ENCODE peak calls at places on chromosomes 3 and 15, in ten cellular contexts. One of them, this sample, is unnamed.
A peak's percentile ranks its signal among the peaks of the same experiment; 100 is the strongest.

GRCh38 chr3:195905970-195906864 is 2.1 kb downstream of the TNK2 start:
- DNase-seq in esophagus muscularis mucosa: no peak
- DNase-seq in right lobe of liver: no peak
- DNase-seq in neuronal stem cell: no peak
- DNase-seq in aorta: peak; percentile 9
- DNase-seq in A673: no peak
- DNase-seq in fibroblast of lung: peak; percentile 78
- DNase-seq in heart right ventricle: no peak
- DNase-seq in sigmoid colon: peak; percentile 44
- DNase-seq in psoas muscle: peak; percentile 22
- DNase-seq in this sample: no peak

GRCh38 chr3:37532168-37532567 is 329.5 kb upstream of the CTDSPL start:
- DNase-seq in esophagus muscularis mucosa: no peak
- DNase-seq in right lobe of liver: no peak
- DNase-seq in neuronal stem cell: no peak
- DNase-seq in aorta: no peak
- DNase-seq in A673: no peak
- DNase-seq in fibroblast of lung: no peak
- DNase-seq in heart right ventricle: no peak
- DNase-seq in sigmoid colon: no peak
- DNase-seq in psoas muscle: no peak
- DNase-seq in this sample: no peak

GRCh38 chr15:35206060-35206675 is 121.1 kb upstream of the NANOGP8 start:
- DNase-seq in esophagus muscularis mucosa: no peak
- DNase-seq in right lobe of liver: no peak
- DNase-seq in neuronal stem cell: no peak
- DNase-seq in aorta: no peak
- DNase-seq in A673: peak; percentile 43
- DNase-seq in fibroblast of lung: peak; percentile 41
- DNase-seq in heart right ventricle: no peak
- DNase-seq in sigmoid colon: no peak
- DNase-seq in psoas muscle: no peak
- DNase-seq in this sample: no peak

GRCh38 chr3:194450341-194450740 is 36.5 kb downstream of the ATP13A3 start:
- DNase-seq in esophagus muscularis mucosa: no peak
- DNase-seq in right lobe of liver: no peak
- DNase-seq in neuronal stem cell: no peak
- DNase-seq in aorta: no peak
- DNase-seq in A673: no peak
- DNase-seq in fibroblast of lung: no peak
- DNase-seq in heart right ventricle: no peak
- DNase-seq in sigmoid colon: no peak
- DNase-seq in psoas muscle: no peak
- DNase-seq in this sample: no peak

GRCh38 chr3:49157289-49157688 is 8.8 kb downstream of the CCDC71 start:
- DNase-seq in esophagus muscularis mucosa: no peak
- DNase-seq in right lobe of liver: no peak
- DNase-seq in neuronal stem cell: no peak
- DNase-seq in aorta: no peak
- DNase-seq in A673: no peak
- DNase-seq in fibroblast of lung: no peak
- DNase-seq in heart right ventricle: no peak
- DNase-seq in sigmoid colon: no peak
- DNase-seq in psoas muscle: no peak
- DNase-seq in this sample: no peak

GRCh38 chr15:100710213-100710612 is 107.8 kb downstream of the ASB7 start:
- DNase-seq in esophagus muscularis mucosa: no peak
- DNase-seq in right lobe of liver: no peak
- DNase-seq in neuronal stem cell: no peak
- DNase-seq in aorta: no peak
- DNase-seq in A673: no peak
- DNase-seq in fibroblast of lung: no peak
- DNase-seq in heart right ventricle: no peak
- DNase-seq in sigmoid colon: no peak
- DNase-seq in psoas muscle: no peak
- DNase-seq in this sample: no peak

GRCh38 chr15:97026781-97027180 is 696.3 kb downstream of the NR2F2 start:
- DNase-seq in esophagus muscularis mucosa: no peak
- DNase-seq in right lobe of liver: no peak
- DNase-seq in neuronal stem cell: no peak
- DNase-seq in aorta: no peak
- DNase-seq in A673: no peak
- DNase-seq in fibroblast of lung: no peak
- DNase-seq in heart right ventricle: no peak
- DNase-seq in sigmoid colon: no peak
- DNase-seq in psoas muscle: no peak
- DNase-seq in this sample: no peak

GRCh38 chr15:51678081-51678480 is 3.2 kb upstream of the SCG3 start:
- DNase-seq in esophagus muscularis mucosa: no peak
- DNase-seq in right lobe of liver: no peak
- DNase-seq in neuronal stem cell: no peak
- DNase-seq in aorta: no peak
- DNase-seq in A673: no peak
- DNase-seq in fibroblast of lung: no peak
- DNase-seq in heart right ventricle: no peak
- DNase-seq in sigmoid colon: no peak
- DNase-seq in psoas muscle: no peak
- DNase-seq in this sample: no peak

GRCh38 chr3:181851063-181851462 is 139.3 kb downstream of the SOX2 start:
- DNase-seq in esophagus muscularis mucosa: no peak
- DNase-seq in right lobe of liver: no peak
- DNase-seq in neuronal stem cell: no peak
- DNase-seq in aorta: no peak
- DNase-seq in A673: no peak
- DNase-seq in fibroblast of lung: no peak
- DNase-seq in heart right ventricle: no peak
- DNase-seq in sigmoid colon: no peak
- DNase-seq in psoas muscle: no peak
- DNase-seq in this sample: no peak

GRCh38 chr15:77483426-77483825 is 62.7 kb downstream of the HMG20A start:
- DNase-seq in esophagus muscularis mucosa: no peak
- DNase-seq in right lobe of liver: no peak
- DNase-seq in neuronal stem cell: no peak
- DNase-seq in aorta: no peak
- DNase-seq in A673: no peak
- DNase-seq in fibroblast of lung: no peak
- DNase-seq in heart right ventricle: no peak
- DNase-seq in sigmoid colon: no peak
- DNase-seq in psoas muscle: no peak
- DNase-seq in this sample: no peak

GRCh38 chr15:77484994-77485393 is 64.3 kb downstream of the HMG20A start:
- DNase-seq in esophagus muscularis mucosa: no peak
- DNase-seq in right lobe of liver: no peak
- DNase-seq in neuronal stem cell: no peak
- DNase-seq in aorta: no peak
- DNase-seq in A673: no peak
- DNase-seq in fibroblast of lung: no peak
- DNase-seq in heart right ventricle: no peak
- DNase-seq in sigmoid colon: no peak
- DNase-seq in psoas muscle: no peak
- DNase-seq in this sample: no peak

GRCh38 chr15:77481670-77482069 is 61.0 kb downstream of the HMG20A start:
- DNase-seq in esophagus muscularis mucosa: no peak
- DNase-seq in right lobe of liver: no peak
- DNase-seq in neuronal stem cell: no peak
- DNase-seq in aorta: no peak
- DNase-seq in A673: peak; percentile 69
- DNase-seq in fibroblast of lung: peak; percentile 63
- DNase-seq in heart right ventricle: no peak
- DNase-seq in sigmoid colon: no peak
- DNase-seq in psoas muscle: no peak
- DNase-seq in this sample: no peak

GRCh38 chr15:77480859-77481258 is 60.2 kb downstream of the HMG20A start:
- DNase-seq in esophagus muscularis mucosa: no peak
- DNase-seq in right lobe of liver: no peak
- DNase-seq in neuronal stem cell: no peak
- DNase-seq in aorta: no peak
- DNase-seq in A673: no peak
- DNase-seq in fibroblast of lung: no peak
- DNase-seq in heart right ventricle: no peak
- DNase-seq in sigmoid colon: no peak
- DNase-seq in psoas muscle: no peak
- DNase-seq in this sample: no peak

GRCh38 chr15:77482570-77482969 is 61.9 kb downstream of the HMG20A start:
- DNase-seq in esophagus muscularis mucosa: no peak
- DNase-seq in right lobe of liver: no peak
- DNase-seq in neuronal stem cell: no peak
- DNase-seq in aorta: no peak
- DNase-seq in A673: peak; percentile 39
- DNase-seq in fibroblast of lung: peak; percentile 78
- DNase-seq in heart right ventricle: no peak
- DNase-seq in sigmoid colon: no peak
- DNase-seq in psoas muscle: no peak
- DNase-seq in this sample: no peak
- H3K4me1 ChIP-seq in esophagus muscularis mucosa: peaks cover 61% of the 10 kb centered on the region
- H3K4me1 ChIP-seq in right lobe of liver: no peaks in the 10 kb centered on the region
- H3K4me1 ChIP-seq in neuronal stem cell: no peaks in the 10 kb centered on the region
- H3K4me1 ChIP-seq in aorta: no peaks in the 10 kb centered on the region
- H3K4me1 ChIP-seq in A673: peaks cover 36% of the 10 kb centered on the region
- H3K4me1 ChIP-seq in fibroblast of lung: peaks cover 24% of the 10 kb centered on the region
- H3K4me1 ChIP-seq in heart right ventricle: peaks cover 63% of the 10 kb centered on the region
- H3K4me1 ChIP-seq in sigmoid colon: peaks cover 44% of the 10 kb centered on the region
- H3K4me1 ChIP-seq in psoas muscle: peaks cover 55% of the 10 kb centered on the region
- H3K4me1 ChIP-seq in this sample: peaks cover 77% of the 10 kb centered on the region

DNA sequence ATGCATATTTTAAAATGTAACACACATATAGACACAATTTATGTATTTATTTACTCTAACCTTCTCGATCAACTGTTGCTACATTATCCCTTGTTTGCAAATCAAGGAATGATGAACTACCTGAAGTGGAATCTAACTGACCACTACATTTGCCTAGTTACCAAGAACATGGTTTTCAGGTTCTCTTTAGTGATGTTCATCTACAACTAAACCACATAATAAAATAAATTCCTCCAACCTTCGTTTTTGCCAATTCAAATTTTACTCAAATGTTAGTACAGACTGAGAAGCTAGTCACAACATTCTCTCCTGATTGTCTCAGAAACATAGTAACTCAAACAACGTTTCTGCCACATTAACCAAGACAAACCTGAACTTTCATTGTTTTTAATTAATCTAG is 521.9 kb downstream of the FOXP1 start:
- DNase-seq in esophagus muscularis mucosa: no peak
- DNase-seq in right lobe of liver: no peak
- DNase-seq in neuronal stem cell: no peak
- DNase-seq in aorta: no peak
- DNase-seq in A673: no peak
- DNase-seq in fibroblast of lung: no peak
- DNase-seq in heart right ventricle: no peak
- DNase-seq in sigmoid colon: no peak
- DNase-seq in psoas muscle: no peak
- DNase-seq in this sample: no peak
- H3K4me1 ChIP-seq in esophagus muscularis mucosa: peaks cover 61% of the 10 kb centered on the region
- H3K4me1 ChIP-seq in right lobe of liver: peaks cover under 1% of the 10 kb centered on the region
- H3K4me1 ChIP-seq in neuronal stem cell: peaks cover 10% of the 10 kb centered on the region
- H3K4me1 ChIP-seq in aorta: peaks cover 6% of the 10 kb centered on the region
- H3K4me1 ChIP-seq in A673: peaks cover 60% of the 10 kb centered on the region
- H3K4me1 ChIP-seq in fibroblast of lung: peaks cover 12% of the 10 kb centered on the region
- H3K4me1 ChIP-seq in heart right ventricle: peaks cover 52% of the 10 kb centered on the region
- H3K4me1 ChIP-seq in sigmoid colon: peaks cover 65% of the 10 kb centered on the region
- H3K4me1 ChIP-seq in psoas muscle: peaks cover 60% of the 10 kb centered on the region
- H3K4me1 ChIP-seq in this sample: peaks cover 92% of the 10 kb centered on the region

GRCh38 chr3:152348436-152349177 is 79.9 kb downstream of the MBNL1 start:
- DNase-seq in esophagus muscularis mucosa: no peak
- DNase-seq in right lobe of liver: no peak
- DNase-seq in neuronal stem cell: no peak
- DNase-seq in aorta: no peak
- DNase-seq in A673: no peak
- DNase-seq in fibroblast of lung: no peak
- DNase-seq in heart right ventricle: no peak
- DNase-seq in sigmoid colon: no peak
- DNase-seq in psoas muscle: no peak
- DNase-seq in this sample: no peak
- H3K4me1 ChIP-seq in esophagus muscularis mucosa: peaks cover 64% of the 10 kb centered on the region
- H3K4me1 ChIP-seq in right lobe of liver: peaks cover 12% of the 10 kb centered on the region
- H3K4me1 ChIP-seq in neuronal stem cell: no peaks in the 10 kb centered on the region
- H3K4me1 ChIP-seq in aorta: peaks cover 17% of the 10 kb centered on the region
- H3K4me1 ChIP-seq in A673: peaks cover 44% of the 10 kb centered on the region
- H3K4me1 ChIP-seq in fibroblast of lung: peaks cover 15% of the 10 kb centered on the region
- H3K4me1 ChIP-seq in heart right ventricle: peaks cover 58% of the 10 kb centered on the region
- H3K4me1 ChIP-seq in sigmoid colon: peaks cover 76% of the 10 kb centered on the region
- H3K4me1 ChIP-seq in psoas muscle: peaks cover 92% of the 10 kb centered on the region
- H3K4me1 ChIP-seq in this sample: peaks cover 86% of the 10 kb centered on the region

GRCh38 chr15:90594297-90594696 is 64.6 kb downstream of the CRTC3 start:
- DNase-seq in esophagus muscularis mucosa: peak; percentile 95
- DNase-seq in right lobe of liver: peak; percentile 90
- DNase-seq in neuronal stem cell: no peak
- DNase-seq in aorta: peak; percentile 96
- DNase-seq in A673: peak; percentile 65
- DNase-seq in fibroblast of lung: peak; percentile 50
- DNase-seq in heart right ventricle: peak; percentile 48
- DNase-seq in sigmoid colon: peak; percentile 89
- DNase-seq in psoas muscle: peak; percentile 79
- DNase-seq in this sample: peak; percentile 68

GRCh38 chr15:90592144-90592887 is 62.6 kb downstream of the CRTC3 start:
- DNase-seq in esophagus muscularis mucosa: no peak
- DNase-seq in right lobe of liver: no peak
- DNase-seq in neuronal stem cell: no peak
- DNase-seq in aorta: no peak
- DNase-seq in A673: peak; percentile 48
- DNase-seq in fibroblast of lung: peak; percentile 90
- DNase-seq in heart right ventricle: no peak
- DNase-seq in sigmoid colon: no peak
- DNase-seq in psoas muscle: no peak
- DNase-seq in this sample: no peak

GRCh38 chr15:90595760-90596155 is 66.0 kb downstream of the CRTC3 start:
- DNase-seq in esophagus muscularis mucosa: no peak
- DNase-seq in right lobe of liver: no peak
- DNase-seq in neuronal stem cell: no peak
- DNase-seq in aorta: no peak
- DNase-seq in A673: no peak
- DNase-seq in fibroblast of lung: no peak
- DNase-seq in heart right ventricle: no peak
- DNase-seq in sigmoid colon: no peak
- DNase-seq in psoas muscle: no peak
- DNase-seq in this sample: no peak

GRCh38 chr15:90591524-90591923 is 61.8 kb downstream of the CRTC3 start:
- DNase-seq in esophagus muscularis mucosa: no peak
- DNase-seq in right lobe of liver: no peak
- DNase-seq in neuronal stem cell: no peak
- DNase-seq in aorta: no peak
- DNase-seq in A673: no peak
- DNase-seq in fibroblast of lung: no peak
- DNase-seq in heart right ventricle: no peak
- DNase-seq in sigmoid colon: no peak
- DNase-seq in psoas muscle: no peak
- DNase-seq in this sample: no peak

DNA sequence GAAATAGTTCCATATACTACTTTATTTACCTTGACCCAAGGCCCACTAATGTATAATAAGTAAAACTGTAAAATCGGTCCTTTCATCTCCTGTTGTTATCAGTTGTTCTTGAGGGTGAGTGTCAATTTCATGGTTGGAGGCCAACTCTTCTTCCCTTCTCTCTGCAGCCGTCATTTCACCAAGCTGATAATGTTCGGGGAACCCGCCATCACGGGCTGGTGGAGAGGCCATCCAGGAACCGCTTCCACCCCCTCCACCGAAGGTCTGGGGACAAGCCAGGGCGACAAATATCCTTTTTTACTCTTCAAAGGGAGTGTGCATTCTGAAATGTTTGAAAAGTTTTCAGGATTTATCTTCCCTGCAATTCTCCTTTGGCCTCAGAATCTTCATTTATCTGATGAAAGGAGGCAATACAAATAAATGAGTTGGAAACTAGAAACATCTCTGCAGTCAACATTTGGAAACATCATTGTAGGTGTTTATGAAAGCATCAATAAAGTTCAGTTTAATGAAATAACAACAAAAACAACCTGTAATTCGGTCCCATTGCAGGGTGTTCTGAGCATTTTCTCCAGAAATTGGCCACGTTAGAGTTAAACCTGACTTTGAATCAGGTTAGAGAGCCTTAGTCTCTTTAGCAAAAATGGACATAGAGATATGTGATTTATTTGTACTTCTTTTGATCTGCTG is 63.9 kb downstream of the CRTC3 start:
- DNase-seq in esophagus muscularis mucosa: no peak
- DNase-seq in right lobe of liver: no peak
- DNase-seq in neuronal stem cell: no peak
- DNase-seq in aorta: no peak
- DNase-seq in A673: no peak
- DNase-seq in fibroblast of lung: no peak
- DNase-seq in heart right ventricle: no peak
- DNase-seq in sigmoid colon: no peak
- DNase-seq in psoas muscle: no peak
- DNase-seq in this sample: no peak
- H3K4me1 ChIP-seq in esophagus muscularis mucosa: peaks cover 80% of the 10 kb centered on the region
- H3K4me1 ChIP-seq in right lobe of liver: peaks cover 45% of the 10 kb centered on the region
- H3K4me1 ChIP-seq in neuronal stem cell: no peaks in the 10 kb centered on the region
- H3K4me1 ChIP-seq in aorta: peaks cover 8% of the 10 kb centered on the region
- H3K4me1 ChIP-seq in A673: peaks cover 30% of the 10 kb centered on the region
- H3K4me1 ChIP-seq in fibroblast of lung: peaks cover 10% of the 10 kb centered on the region
- H3K4me1 ChIP-seq in heart right ventricle: peaks cover 39% of the 10 kb centered on the region
- H3K4me1 ChIP-seq in sigmoid colon: peaks cover 73% of the 10 kb centered on the region
- H3K4me1 ChIP-seq in psoas muscle: peaks cover 60% of the 10 kb centered on the region
- H3K4me1 ChIP-seq in this sample: peaks cover 91% of the 10 kb centered on the region